ENCODE peak calls at places on chromosomes 12 and 14, in nine cellular contexts. One of them, this sample, is unnamed.
A peak's percentile ranks its signal among the peaks of the same experiment; 100 is the strongest.

GRCh38 chr14:96105921-96106441 is 66.8 kb downstream of the C14orf132 start:
- DNase-seq in CD8-positive, alpha-beta T cell: no peak
- DNase-seq in lower lobe of right lung: no peak
- DNase-seq in GM23338: no peak
- DNase-seq in PC-3: no peak
- DNase-seq in fibroblast of lung: peak; percentile 59
- DNase-seq in tibial nerve: no peak
- DNase-seq in cardiac muscle cell: no peak
- DNase-seq in left lung: no peak
- DNase-seq in this sample: no peak

GRCh38 chr14:56608682-56609081 is 29.1 kb downstream of the TMEM260 start:
- DNase-seq in CD8-positive, alpha-beta T cell: no peak
- DNase-seq in lower lobe of right lung: no peak
- DNase-seq in GM23338: no peak
- DNase-seq in PC-3: no peak
- DNase-seq in fibroblast of lung: peak; percentile 60
- DNase-seq in tibial nerve: no peak
- DNase-seq in cardiac muscle cell: no peak
- DNase-seq in left lung: no peak
- DNase-seq in this sample: no peak

GRCh38 chr12:44503329-44503728 is 372.8 kb downstream of the NELL2 start:
- DNase-seq in CD8-positive, alpha-beta T cell: no peak
- DNase-seq in lower lobe of right lung: no peak
- DNase-seq in GM23338: no peak
- DNase-seq in PC-3: peak; percentile 50
- DNase-seq in fibroblast of lung: no peak
- DNase-seq in tibial nerve: no peak
- DNase-seq in cardiac muscle cell: no peak
- DNase-seq in left lung: no peak
- DNase-seq in this sample: no peak

GRCh38 chr12:52495385-52495784 is 2.3 kb upstream of the KRT6A start:
- DNase-seq in CD8-positive, alpha-beta T cell: no peak
- DNase-seq in lower lobe of right lung: peak; percentile 51
- DNase-seq in GM23338: peak; percentile 54
- DNase-seq in PC-3: peak; percentile 75
- DNase-seq in fibroblast of lung: no peak
- DNase-seq in tibial nerve: no peak
- DNase-seq in cardiac muscle cell: peak; percentile 52
- DNase-seq in left lung: no peak
- DNase-seq in this sample: no peak

GRCh38 chr12:29427964-29428363 is 47.0 kb upstream of the ERGIC2 start:
- DNase-seq in CD8-positive, alpha-beta T cell: peak; percentile 6
- DNase-seq in lower lobe of right lung: no peak
- DNase-seq in GM23338: peak; percentile 49
- DNase-seq in PC-3: peak; percentile 53
- DNase-seq in fibroblast of lung: no peak
- DNase-seq in tibial nerve: no peak
- DNase-seq in cardiac muscle cell: peak; percentile 60
- DNase-seq in left lung: no peak
- DNase-seq in this sample: no peak

GRCh38 chr12:132365226-132365625 is 35.8 kb upstream of the GALNT9 start:
- DNase-seq in CD8-positive, alpha-beta T cell: no peak
- DNase-seq in lower lobe of right lung: no peak
- DNase-seq in GM23338: no peak
- DNase-seq in PC-3: no peak
- DNase-seq in fibroblast of lung: no peak
- DNase-seq in tibial nerve: no peak
- DNase-seq in cardiac muscle cell: no peak
- DNase-seq in left lung: peak; percentile 28
- DNase-seq in this sample: no peak

GRCh38 chr12:802242-802995 is 50.0 kb downstream of the WNK1 start:
- DNase-seq in CD8-positive, alpha-beta T cell: no peak
- DNase-seq in lower lobe of right lung: no peak
- DNase-seq in GM23338: no peak
- DNase-seq in PC-3: no peak
- DNase-seq in fibroblast of lung: peak; percentile 25
- DNase-seq in tibial nerve: no peak
- DNase-seq in cardiac muscle cell: peak; percentile 40
- DNase-seq in left lung: no peak
- DNase-seq in this sample: no peak

GRCh38 chr12:67472551-67472950 is 176.0 kb upstream of the DYRK2 start:
- DNase-seq in CD8-positive, alpha-beta T cell: no peak
- DNase-seq in lower lobe of right lung: no peak
- DNase-seq in GM23338: no peak
- DNase-seq in PC-3: no peak
- DNase-seq in fibroblast of lung: no peak
- DNase-seq in tibial nerve: no peak
- DNase-seq in cardiac muscle cell: no peak
- DNase-seq in left lung: no peak
- DNase-seq in this sample: no peak

GRCh38 chr12:76264617-76265016 is 83.6 kb downstream of the BBS10 start:
- DNase-seq in CD8-positive, alpha-beta T cell: no peak
- DNase-seq in lower lobe of right lung: no peak
- DNase-seq in GM23338: no peak
- DNase-seq in PC-3: no peak
- DNase-seq in fibroblast of lung: peak; percentile 77
- DNase-seq in tibial nerve: no peak
- DNase-seq in cardiac muscle cell: peak; percentile 30
- DNase-seq in left lung: no peak
- DNase-seq in this sample: no peak

GRCh38 chr12:56193025-56193578 is 3.8 kb upstream of the SMARCC2 start:
- DNase-seq in CD8-positive, alpha-beta T cell: peak; percentile 75
- DNase-seq in lower lobe of right lung: no peak
- DNase-seq in GM23338: peak; percentile 96
- DNase-seq in PC-3: peak; percentile 96
- DNase-seq in fibroblast of lung: peak; percentile 91
- DNase-seq in tibial nerve: peak; percentile 97
- DNase-seq in cardiac muscle cell: peak; percentile 92
- DNase-seq in left lung: no peak
- DNase-seq in this sample: no peak

GRCh38 chr12:27875677-27876076 is 95.6 kb upstream of the MANSC4 start:
- DNase-seq in CD8-positive, alpha-beta T cell: no peak
- DNase-seq in lower lobe of right lung: no peak
- DNase-seq in GM23338: no peak
- DNase-seq in PC-3: no peak
- DNase-seq in fibroblast of lung: no peak
- DNase-seq in tibial nerve: no peak
- DNase-seq in cardiac muscle cell: no peak
- DNase-seq in left lung: no peak
- DNase-seq in this sample: no peak

GRCh38 chr14:34208532-34208931 is 253.5 kb downstream of the SPTSSA start:
- DNase-seq in CD8-positive, alpha-beta T cell: no peak
- DNase-seq in lower lobe of right lung: no peak
- DNase-seq in GM23338: no peak
- DNase-seq in PC-3: no peak
- DNase-seq in fibroblast of lung: no peak
- DNase-seq in tibial nerve: no peak
- DNase-seq in cardiac muscle cell: no peak
- DNase-seq in left lung: no peak
- DNase-seq in this sample: no peak

GRCh38 chr14:34205799-34206198 is 254.9 kb upstream of the EGLN3 start:
- DNase-seq in CD8-positive, alpha-beta T cell: no peak
- DNase-seq in lower lobe of right lung: no peak
- DNase-seq in GM23338: no peak
- DNase-seq in PC-3: no peak
- DNase-seq in fibroblast of lung: no peak
- DNase-seq in tibial nerve: no peak
- DNase-seq in cardiac muscle cell: no peak
- DNase-seq in left lung: no peak
- DNase-seq in this sample: no peak

GRCh38 chr14:34201909-34202622 is 251.2 kb upstream of the EGLN3 start:
- DNase-seq in CD8-positive, alpha-beta T cell: no peak
- DNase-seq in lower lobe of right lung: no peak
- DNase-seq in GM23338: no peak
- DNase-seq in PC-3: no peak
- DNase-seq in fibroblast of lung: no peak
- DNase-seq in tibial nerve: no peak
- DNase-seq in cardiac muscle cell: no peak
- DNase-seq in left lung: no peak
- DNase-seq in this sample: no peak

GRCh38 chr14:34203271-34203722 is 252.4 kb upstream of the EGLN3 start:
- DNase-seq in CD8-positive, alpha-beta T cell: no peak
- DNase-seq in lower lobe of right lung: no peak
- DNase-seq in GM23338: no peak
- DNase-seq in PC-3: peak; percentile 83
- DNase-seq in fibroblast of lung: no peak
- DNase-seq in tibial nerve: no peak
- DNase-seq in cardiac muscle cell: no peak
- DNase-seq in left lung: no peak
- DNase-seq in this sample: no peak

GRCh38 chr14:34204774-34205173 is 253.9 kb upstream of the EGLN3 start:
- DNase-seq in CD8-positive, alpha-beta T cell: no peak
- DNase-seq in lower lobe of right lung: no peak
- DNase-seq in GM23338: no peak
- DNase-seq in PC-3: no peak
- DNase-seq in fibroblast of lung: no peak
- DNase-seq in tibial nerve: no peak
- DNase-seq in cardiac muscle cell: no peak
- DNase-seq in left lung: no peak
- DNase-seq in this sample: no peak
- H3K27ac ChIP-seq in CD8-positive, alpha-beta T cell: no peak overlapping the region
- H3K27ac ChIP-seq in lower lobe of right lung: no peak overlapping the region
- H3K27ac ChIP-seq in GM23338: no peak overlapping the region
- H3K27ac ChIP-seq in PC-3: no peak overlapping the region
- H3K27ac ChIP-seq in fibroblast of lung: no peak overlapping the region
- H3K27ac ChIP-seq in tibial nerve: no peak overlapping the region
- H3K27ac ChIP-seq in cardiac muscle cell: no peak overlapping the region
- H3K27ac ChIP-seq in left lung: no peak overlapping the region
- H3K27ac ChIP-seq in this sample: no peak overlapping the region

GRCh38 chr12:83121886-83122622 is 435.3 kb downstream of the TMTC2 start:
- DNase-seq in CD8-positive, alpha-beta T cell: no peak
- DNase-seq in lower lobe of right lung: no peak
- DNase-seq in GM23338: no peak
- DNase-seq in PC-3: no peak
- DNase-seq in fibroblast of lung: no peak
- DNase-seq in tibial nerve: no peak
- DNase-seq in cardiac muscle cell: no peak
- DNase-seq in left lung: no peak
- DNase-seq in this sample: no peak

GRCh38 chr12:83128529-83128928 is 441.8 kb downstream of the TMTC2 start:
- DNase-seq in CD8-positive, alpha-beta T cell: no peak
- DNase-seq in lower lobe of right lung: no peak
- DNase-seq in GM23338: no peak
- DNase-seq in PC-3: no peak
- DNase-seq in fibroblast of lung: peak; percentile 48
- DNase-seq in tibial nerve: no peak
- DNase-seq in cardiac muscle cell: peak; percentile 55
- DNase-seq in left lung: no peak
- DNase-seq in this sample: no peak

GRCh38 chr12:83123039-83123438 is 436.3 kb downstream of the TMTC2 start:
- DNase-seq in CD8-positive, alpha-beta T cell: no peak
- DNase-seq in lower lobe of right lung: no peak
- DNase-seq in GM23338: no peak
- DNase-seq in PC-3: no peak
- DNase-seq in fibroblast of lung: no peak
- DNase-seq in tibial nerve: no peak
- DNase-seq in cardiac muscle cell: no peak
- DNase-seq in left lung: no peak
- DNase-seq in this sample: no peak

DNA sequence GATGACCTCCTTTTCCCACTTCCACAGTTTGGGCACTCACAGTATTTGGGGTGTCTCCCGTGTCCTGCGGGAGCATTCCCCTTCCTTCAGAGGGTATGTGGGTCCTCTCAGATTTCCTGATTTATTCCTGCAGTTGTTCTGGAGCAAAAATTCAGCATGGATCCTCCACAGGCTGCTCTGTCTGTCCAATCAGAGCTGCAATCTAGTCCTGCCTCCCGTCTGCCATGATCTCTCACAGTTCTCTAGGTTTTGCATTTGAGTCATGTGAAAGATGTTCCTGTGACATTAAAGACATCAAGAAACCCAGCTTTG is 435.9 kb downstream of the TMTC2 start:
- DNase-seq in CD8-positive, alpha-beta T cell: no peak
- DNase-seq in lower lobe of right lung: no peak
- DNase-seq in GM23338: no peak
- DNase-seq in PC-3: no peak
- DNase-seq in fibroblast of lung: no peak
- DNase-seq in tibial nerve: no peak
- DNase-seq in cardiac muscle cell: no peak
- DNase-seq in left lung: no peak
- DNase-seq in this sample: no peak
- H3K4me3 ChIP-seq in CD8-positive, alpha-beta T cell: no peak overlapping the region
- H3K4me3 ChIP-seq in lower lobe of right lung: no peak overlapping the region
- H3K4me3 ChIP-seq in GM23338: no peak overlapping the region
- H3K4me3 ChIP-seq in PC-3: no peak overlapping the region
- H3K4me3 ChIP-seq in fibroblast of lung: no peak overlapping the region
- H3K4me3 ChIP-seq in tibial nerve: no peak overlapping the region
- H3K4me3 ChIP-seq in cardiac muscle cell: no peak overlapping the region
- H3K4me3 ChIP-seq in left lung: no peak overlapping the region
- H3K4me3 ChIP-seq in this sample: no peak overlapping the region

DNA sequence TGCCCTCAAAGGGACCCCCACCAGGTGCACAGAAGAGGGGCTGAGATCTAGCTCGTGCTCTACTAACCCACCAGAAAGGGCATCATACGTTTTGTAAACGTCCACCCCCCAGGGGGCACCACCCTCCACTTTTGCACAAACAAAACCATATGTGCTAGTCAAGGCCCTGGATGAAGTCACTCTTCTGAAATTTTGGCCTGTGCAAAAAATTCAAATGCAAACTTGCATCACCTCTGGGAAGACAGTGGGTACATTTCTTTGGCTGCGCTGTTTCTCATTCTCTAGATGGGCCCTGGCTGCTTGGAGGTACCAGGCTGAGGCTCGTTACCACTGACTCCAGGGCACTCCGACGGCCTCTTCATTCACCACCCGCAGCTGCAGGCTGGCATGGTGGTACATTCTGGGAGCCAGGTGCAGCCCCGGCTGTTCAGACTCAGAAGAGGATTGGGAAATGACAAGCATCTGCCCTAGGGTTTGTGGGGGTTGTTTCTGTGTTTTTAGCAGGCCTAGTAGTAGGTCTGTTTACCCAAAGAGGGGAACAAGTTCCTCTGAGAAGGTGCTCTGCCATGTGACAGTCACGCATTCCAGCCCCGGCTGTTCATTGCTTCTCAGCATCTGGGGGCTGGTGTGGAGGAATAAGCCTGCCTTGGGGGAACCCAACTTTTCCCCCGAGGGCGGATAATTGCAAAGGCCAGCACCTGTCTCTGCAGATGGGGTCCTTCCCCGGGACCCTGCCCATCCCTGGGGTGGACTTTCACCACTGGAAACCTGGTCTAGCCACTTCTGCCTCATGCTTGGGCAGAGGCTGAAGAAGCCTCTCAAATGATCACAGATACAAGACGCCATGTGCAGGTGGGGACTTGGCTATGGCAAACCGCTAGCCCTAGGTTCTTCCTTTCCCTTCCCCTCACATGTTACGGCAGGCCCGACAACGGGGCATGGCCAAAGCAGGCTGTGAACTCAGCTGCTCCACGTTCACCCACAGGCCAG is 147.6 kb downstream of the DPF3 start:
- DNase-seq in CD8-positive, alpha-beta T cell: no peak
- DNase-seq in lower lobe of right lung: no peak
- DNase-seq in GM23338: no peak
- DNase-seq in PC-3: peak; percentile 48
- DNase-seq in fibroblast of lung: peak; percentile 91
- DNase-seq in tibial nerve: no peak
- DNase-seq in cardiac muscle cell: peak; percentile 47
- DNase-seq in left lung: no peak
- DNase-seq in this sample: no peak
- TF ChIP-seq CTCF in CD8-positive, alpha-beta T cell: no peak
- TF ChIP-seq CTCF in lower lobe of right lung: no peak
- TF ChIP-seq CTCF in GM23338: no peak
- TF ChIP-seq CTCF in PC-3: peak; percentile 36
- TF ChIP-seq CTCF in fibroblast of lung: peak; percentile 53
- TF ChIP-seq CTCF in tibial nerve: no peak
- TF ChIP-seq CTCF in cardiac muscle cell: peak; percentile 3
- TF ChIP-seq CTCF in left lung: no peak
- TF ChIP-seq CTCF in this sample: no peak

GRCh38 chr12:93229494-93230310 is 148.0 kb upstream of the NUDT4 start:
- DNase-seq in CD8-positive, alpha-beta T cell: no peak
- DNase-seq in lower lobe of right lung: no peak
- DNase-seq in GM23338: no peak
- DNase-seq in PC-3: peak; percentile 94
- DNase-seq in fibroblast of lung: peak; percentile 98
- DNase-seq in tibial nerve: no peak
- DNase-seq in cardiac muscle cell: peak; percentile 85
- DNase-seq in left lung: no peak
- DNase-seq in this sample: no peak
- H3K27ac ChIP-seq in CD8-positive, alpha-beta T cell: no peak overlapping the region
- H3K27ac ChIP-seq in lower lobe of right lung: no peak overlapping the region
- H3K27ac ChIP-seq in GM23338: no peak overlapping the region
- H3K27ac ChIP-seq in PC-3: peak overlapping the region; percentile 83
- H3K27ac ChIP-seq in fibroblast of lung: peak overlapping the region; percentile 66
- H3K27ac ChIP-seq in tibial nerve: no peak overlapping the region
- H3K27ac ChIP-seq in cardiac muscle cell: no peak overlapping the region
- H3K27ac ChIP-seq in left lung: no peak overlapping the region
- H3K27ac ChIP-seq in this sample: no peak overlapping the region

This sample was measured in coronary artery.